ENCODE peak calls at places on chromosomes 13 and 19, in four cellular contexts. L is ovary; X is cardiac muscle cell; F is effector memory CD4-positive, alpha-beta T cell. W is an unnamed sample.

GRCh38 chr13:48043789-48044503 is 6.4 kb downstream of the NUDT15 start:
- DNase-seq in L (no peak), X (no peak), F (no peak), W (no peak)

GRCh38 chr19:3608750-3609322 is 2.2 kb upstream of the TBXA2R start:
- DNase-seq in L (peak), X (no peak), F (no peak), W (no peak)

GRCh38 chr19:18861235-18861634 is 29.5 kb downstream of the UPF1 start:
- DNase-seq in L (no peak), X (no peak), F (no peak), W (no peak)

GRCh38 chr19:18194554-18195238 is 1.7 kb downstream of the MPV17L2 start:
- DNase-seq in L (peak), X (peak), F (no peak), W (peak)

GRCh38 chr19:33797821-33798633 is 1.4 kb downstream of the KCTD15 start:
- DNase-seq in L (peak), X (peak), F (no peak), W (peak)

GRCh38 chr13:30726192-30726591 is 9.2 kb upstream of the ALOX5AP start:
- DNase-seq in L (no peak), X (no peak), F (no peak), W (no peak)

GRCh38 chr13:59178344-59178743 is 985.4 kb downstream of the DIAPH3 start:
- DNase-seq in L (no peak), X (peak), F (no peak), W (no peak)

GRCh38 chr13:111177081-111177711 is 62.1 kb downstream of the ARHGEF7 start:
- DNase-seq in L (no peak), X (peak), F (peak), W (no peak)

GRCh38 chr13:102225892-102226291 is 176.0 kb downstream of the FGF14 start:
- DNase-seq in L (no peak), X (no peak), F (no peak), W (no peak)

GRCh38 chr13:109869312-109870237 is 83.2 kb upstream of the IRS2 start:
- DNase-seq in L (peak), X (no peak), F (no peak), W (peak)

GRCh38 chr19:5403968-5404640 is 51.1 kb upstream of the ZNRF4 start:
- DNase-seq in L (peak), X (peak), F (no peak), W (peak)

GRCh38 chr19:57668635-57669034 is at the start of gene ZSCAN4:
- DNase-seq in L (no peak), X (no peak), F (no peak), W (no peak)

GRCh38 chr13:91836554-91836953 is 438.1 kb downstream of the GPC5 start:
- DNase-seq in L (no peak), X (no peak), F (no peak), W (no peak)

GRCh38 chr19:16896913-16897571 is 8.2 kb downstream of the F2RL3 start:
- DNase-seq in L (peak), X (peak), F (peak), W (peak)

GRCh38 chr13:18946738-18947137 is 234.9 kb downstream of the TUBA3C start:
- DNase-seq in L (no peak), X (no peak), F (no peak), W (no peak)

DNA sequence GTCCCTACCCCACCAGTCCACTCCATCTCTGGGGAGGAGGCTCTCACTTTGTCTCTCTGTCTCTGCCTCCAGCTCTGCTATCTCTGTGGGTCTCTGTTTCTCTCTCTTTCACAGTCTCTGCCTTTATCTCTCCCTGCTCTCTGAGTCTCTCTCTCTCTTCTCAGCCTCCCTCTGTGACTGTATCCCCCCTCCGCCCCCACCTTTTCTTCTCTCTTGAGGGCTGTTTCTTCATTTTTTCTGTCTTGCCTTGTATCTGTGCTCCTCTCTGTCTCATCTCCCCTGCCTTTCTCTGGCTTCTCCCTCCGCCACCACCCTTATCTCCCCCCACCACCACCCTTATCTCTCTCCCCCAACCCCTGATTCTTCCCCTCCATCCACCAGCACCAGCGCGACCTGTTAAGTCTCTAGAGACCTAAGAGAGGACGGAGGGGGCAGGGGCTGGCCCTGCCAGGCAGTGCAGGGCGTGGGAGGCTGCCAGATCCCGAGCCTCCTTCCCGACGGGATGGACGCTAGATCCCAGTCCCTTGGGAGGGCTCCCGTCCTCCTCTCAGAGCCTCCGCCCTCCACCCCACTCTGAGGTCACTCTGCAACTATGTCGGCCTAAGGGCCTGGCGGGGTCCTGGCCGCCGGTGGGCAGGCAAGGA is 1.0 kb downstream of the AXL start:
- DNase-seq in L (peak), X (peak), F (no peak), W (peak)
- H3K4me3 ChIP-seq in L (peak), X (peak), F (no peak), W (no peak)

GRCh38 chr19:53877361-53877766 is 4.6 kb upstream of the PRKCG start:
- DNase-seq in L (no peak), X (no peak), F (no peak), W (no peak)
- H3K4me3 ChIP-seq in L (no peak), X (no peak), F (no peak), W (no peak)

GRCh38 chr19:51227324-51227723 is 2.4 kb downstream of the CD33 start:
- DNase-seq in L (no peak), X (no peak), F (no peak), W (no peak)
- H3K4me3 ChIP-seq in L (no peak), X (no peak), F (no peak), W (no peak)

GRCh38 chr13:50080856-50081105 is 65.5 kb downstream of the KCNRG start:
- DNase-seq in L (no peak), X (no peak), F (no peak), W (no peak)

GRCh38 chr13:50081899-50082425 is 66.7 kb downstream of the KCNRG start:
- DNase-seq in L (peak), X (peak), F (peak), W (peak)

GRCh38 chr13:50081106-50081898 is 66.1 kb downstream of the KCNRG start:
- DNase-seq in L (peak), X (peak), F (peak), W (peak)

GRCh38 chr13:50082426-50083283 is 67.4 kb downstream of the KCNRG start:
- DNase-seq in L (peak), X (peak), F (peak), W (peak)

DNA sequence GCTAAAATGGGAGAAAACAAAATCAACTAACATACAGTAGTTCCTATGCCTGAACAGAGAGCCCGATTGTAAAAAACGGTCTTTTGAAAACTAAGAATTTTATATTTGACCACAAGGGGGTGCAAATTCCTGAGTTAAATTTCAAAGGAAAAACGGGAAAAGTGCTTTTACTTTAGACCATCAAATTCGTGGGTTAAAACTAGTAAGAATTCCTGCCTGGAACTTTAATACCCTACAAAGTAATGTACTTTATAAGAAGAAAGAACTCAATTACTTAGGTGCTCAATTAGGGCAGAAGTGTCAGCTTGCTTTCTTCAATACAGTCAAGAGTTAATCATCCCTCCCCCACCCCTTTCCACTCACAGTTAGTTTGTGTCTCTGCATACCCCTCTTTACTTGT is 69.8 kb downstream of the KCNRG start:
- DNase-seq in L (no peak), X (peak), F (no peak), W (peak)
- H3K4me3 ChIP-seq in L (no peak), X (no peak), F (no peak), W (peak)

GRCh38 chr19:22422220-22422619 is at the start of gene ZNF98:
- DNase-seq in L (no peak), X (no peak), F (no peak), W (no peak)
- H3K4me3 ChIP-seq in L (no peak), X (no peak), F (no peak), W (no peak)